ENCODE peak calls at places on chromosomes 5 and 9, in five cellular contexts. One of them, this sample, is unnamed.

GRCh38 chr9:31671011-31671410 is 713.4 kb upstream of the ACO1 start:
- DNase-seq in ELR: no peak
- DNase-seq in activated T-cell treated with anti-CD3 and anti-CD28 coated beads, Interleukin-2, amount 50 U/mL, for 72 hours: peak; percentile 5
- DNase-seq in NCI-H2081 treated with DMSO at 0.1 percent for 48 hours: no peak
- DNase-seq in mesothelial cell of epicardium: no peak
- DNase-seq in this sample: no peak

GRCh38 chr9:110160163-110160562 is 47.8 kb downstream of the C9orf152 start:
- DNase-seq in ELR: no peak
- DNase-seq in activated T-cell treated with anti-CD3 and anti-CD28 coated beads, Interleukin-2, amount 50 U/mL, for 72 hours: no peak
- DNase-seq in NCI-H2081 treated with DMSO at 0.1 percent for 48 hours: no peak
- DNase-seq in mesothelial cell of epicardium: no peak
- DNase-seq in this sample: no peak

GRCh38 chr9:91963711-91964240 is 13.7 kb upstream of the ROR2 start:
- DNase-seq in ELR: no peak
- DNase-seq in activated T-cell treated with anti-CD3 and anti-CD28 coated beads, Interleukin-2, amount 50 U/mL, for 72 hours: no peak
- DNase-seq in NCI-H2081 treated with DMSO at 0.1 percent for 48 hours: no peak
- DNase-seq in mesothelial cell of epicardium: no peak
- DNase-seq in this sample: no peak

GRCh38 chr5:128276537-128277216 is 193.1 kb downstream of the SLC12A2 start:
- DNase-seq in ELR: peak; percentile 37
- DNase-seq in activated T-cell treated with anti-CD3 and anti-CD28 coated beads, Interleukin-2, amount 50 U/mL, for 72 hours: no peak
- DNase-seq in NCI-H2081 treated with DMSO at 0.1 percent for 48 hours: no peak
- DNase-seq in mesothelial cell of epicardium: no peak
- DNase-seq in this sample: no peak

GRCh38 chr5:177141496-177141895 is 7.9 kb downstream of the NSD1 start:
- DNase-seq in ELR: no peak
- DNase-seq in activated T-cell treated with anti-CD3 and anti-CD28 coated beads, Interleukin-2, amount 50 U/mL, for 72 hours: no peak
- DNase-seq in NCI-H2081 treated with DMSO at 0.1 percent for 48 hours: no peak
- DNase-seq in mesothelial cell of epicardium: no peak
- DNase-seq in this sample: no peak

GRCh38 chr5:142104491-142104890 is 4.1 kb upstream of the NDFIP1 start:
- DNase-seq in ELR: no peak
- DNase-seq in activated T-cell treated with anti-CD3 and anti-CD28 coated beads, Interleukin-2, amount 50 U/mL, for 72 hours: no peak
- DNase-seq in NCI-H2081 treated with DMSO at 0.1 percent for 48 hours: no peak
- DNase-seq in mesothelial cell of epicardium: no peak
- DNase-seq in this sample: no peak

GRCh38 chr5:143217065-143217803 is 186.3 kb downstream of the NR3C1 start:
- DNase-seq in ELR: peak; percentile 24
- DNase-seq in activated T-cell treated with anti-CD3 and anti-CD28 coated beads, Interleukin-2, amount 50 U/mL, for 72 hours: peak; percentile 27
- DNase-seq in NCI-H2081 treated with DMSO at 0.1 percent for 48 hours: no peak
- DNase-seq in mesothelial cell of epicardium: no peak
- DNase-seq in this sample: no peak

GRCh38 chr9:2053883-2054845 is 39.0 kb downstream of the SMARCA2 start:
- DNase-seq in ELR: peak; percentile 66
- DNase-seq in activated T-cell treated with anti-CD3 and anti-CD28 coated beads, Interleukin-2, amount 50 U/mL, for 72 hours: peak; percentile 75
- DNase-seq in NCI-H2081 treated with DMSO at 0.1 percent for 48 hours: no peak
- DNase-seq in mesothelial cell of epicardium: no peak
- DNase-seq in this sample: no peak

GRCh38 chr5:117039035-117039434 is 464.4 kb upstream of the SEMA6A start:
- DNase-seq in ELR: no peak
- DNase-seq in activated T-cell treated with anti-CD3 and anti-CD28 coated beads, Interleukin-2, amount 50 U/mL, for 72 hours: no peak
- DNase-seq in NCI-H2081 treated with DMSO at 0.1 percent for 48 hours: no peak
- DNase-seq in mesothelial cell of epicardium: no peak
- DNase-seq in this sample: no peak

GRCh38 chr5:176533894-176534611 is 3.1 kb downstream of the RNF44 start:
- DNase-seq in ELR: no peak
- DNase-seq in activated T-cell treated with anti-CD3 and anti-CD28 coated beads, Interleukin-2, amount 50 U/mL, for 72 hours: peak; percentile 58
- DNase-seq in NCI-H2081 treated with DMSO at 0.1 percent for 48 hours: no peak
- DNase-seq in mesothelial cell of epicardium: no peak
- DNase-seq in this sample: no peak

This sample was measured in AG04450.